ENCODE peak calls at places on chromosome 19, in ten cellular contexts. M is NCI-H1092; U is sigmoid colon; D is CD4-positive, alpha-beta memory T cell; N is COR-L47; C is stimulated activated CD4-positive, alpha-beta T cell treated with anti-CD3 and anti-CD28 coated beads, TNF-alpha, amount 100 ng/mL, for 1 hour; T is adipocyte; V is A549; Z is brain pericyte; A is tibial nerve. Y is an unnamed sample.

GRCh38 chr19:12946092-12946845 is 607 bp downstream of the RAD23A start:
- DNase-seq in M (peak), U (peak), D (no peak), N (peak), C (no peak), T (peak), V (peak), Z (no peak), A (no peak), Y (no peak)

GRCh38 chr19:10419646-10420443 is 493 bp upstream of the PDE4A start:
- DNase-seq in M (no peak), U (no peak), D (peak), N (peak), C (no peak), T (peak), V (peak), Z (peak), A (no peak), Y (peak)

GRCh38 chr19:5934002-5934401 is 19.9 kb downstream of the CAPS start:
- DNase-seq in M (no peak), U (no peak), D (no peak), N (no peak), C (no peak), T (no peak), V (no peak), Z (no peak), A (no peak), Y (no peak)

GRCh38 chr19:43332058-43332922 is 21.2 kb upstream of the CD177 start:
- DNase-seq in M (no peak), U (no peak), D (no peak), N (no peak), C (no peak), T (no peak), V (no peak), Z (no peak), A (no peak), Y (no peak)

GRCh38 chr19:7250951-7251350 is 43.3 kb downstream of the INSR start:
- DNase-seq in M (no peak), U (no peak), D (no peak), N (no peak), C (no peak), T (no peak), V (no peak), Z (no peak), A (no peak), Y (no peak)

GRCh38 chr19:16036397-16036925 is 39.8 kb upstream of the TPM4 start:
- DNase-seq in M (no peak), U (peak), D (no peak), N (no peak), C (no peak), T (no peak), V (no peak), Z (no peak), A (no peak), Y (no peak)

GRCh38 chr19:55027472-55028337 is 10.4 kb downstream of the GP6 start:
- DNase-seq in M (no peak), U (no peak), D (no peak), N (peak), C (no peak), T (no peak), V (peak), Z (no peak), A (no peak), Y (no peak)

GRCh38 chr19:7899751-7900352 is 3.8 kb upstream of the MAP2K7 start:
- DNase-seq in M (no peak), U (no peak), D (no peak), N (no peak), C (no peak), T (no peak), V (no peak), Z (no peak), A (no peak), Y (no peak)

GRCh38 chr19:29690842-29691241 is 24.2 kb downstream of the C19orf12 start:
- DNase-seq in M (no peak), U (no peak), D (peak), N (no peak), C (no peak), T (peak), V (peak), Z (no peak), A (no peak), Y (peak)

GRCh38 chr19:13363235-13363634 is 143.0 kb downstream of the CACNA1A start:
- DNase-seq in M (no peak), U (no peak), D (no peak), N (no peak), C (no peak), T (no peak), V (no peak), Z (no peak), A (no peak), Y (no peak)